ENCODE peak calls at places on chromosomes 4 and X, in six cellular contexts. One of them, this sample, is unnamed.

GRCh38 chr4:148355442-148356123 is 86.6 kb downstream of the NR3C2 start:
- DNase-seq in AG10803: no peak
- DNase-seq in fibroblast of lung: no peak
- DNase-seq in lower leg skin: no peak
- DNase-seq in tibial artery: no peak
- DNase-seq in astrocyte: no peak
- DNase-seq in this sample: no peak

GRCh38 chr4:24630937-24631336 is 46.6 kb upstream of the DHX15 start:
- DNase-seq in AG10803: no peak
- DNase-seq in fibroblast of lung: no peak
- DNase-seq in lower leg skin: no peak
- DNase-seq in tibial artery: no peak
- DNase-seq in astrocyte: no peak
- DNase-seq in this sample: no peak

GRCh38 chrX:72273718-72274117 is 3.3 kb downstream of the RPS4X start:
- DNase-seq in AG10803: no peak
- DNase-seq in fibroblast of lung: no peak
- DNase-seq in lower leg skin: no peak
- DNase-seq in tibial artery: no peak
- DNase-seq in astrocyte: no peak
- DNase-seq in this sample: no peak

GRCh38 chrX:132086717-132087116 is 41.1 kb downstream of the FRMD7 start:
- DNase-seq in AG10803: peak; percentile 1
- DNase-seq in fibroblast of lung: peak; percentile 24
- DNase-seq in lower leg skin: no peak
- DNase-seq in tibial artery: no peak
- DNase-seq in astrocyte: peak; percentile 6
- DNase-seq in this sample: peak; percentile 10

GRCh38 chrX:48617542-48618340 is 20.4 kb downstream of the WDR13 start:
- DNase-seq in AG10803: no peak
- DNase-seq in fibroblast of lung: peak; percentile 24
- DNase-seq in lower leg skin: peak; percentile 61
- DNase-seq in tibial artery: no peak
- DNase-seq in astrocyte: peak; percentile 4
- DNase-seq in this sample: peak; percentile 31

GRCh38 chrX:123964155-123964554 is 2.6 kb downstream of the STAG2 start:
- DNase-seq in AG10803: peak; percentile 12
- DNase-seq in fibroblast of lung: peak; percentile 40
- DNase-seq in lower leg skin: no peak
- DNase-seq in tibial artery: no peak
- DNase-seq in astrocyte: no peak
- DNase-seq in this sample: no peak

GRCh38 chrX:11239230-11239629 is 54.0 kb upstream of the AMELX start:
- DNase-seq in AG10803: peak; percentile 38
- DNase-seq in fibroblast of lung: peak; percentile 69
- DNase-seq in lower leg skin: no peak
- DNase-seq in tibial artery: no peak
- DNase-seq in astrocyte: peak; percentile 58
- DNase-seq in this sample: peak; percentile 21

GRCh38 chrX:105876658-105877057 is 54.3 kb downstream of the NRK start:
- DNase-seq in AG10803: no peak
- DNase-seq in fibroblast of lung: no peak
- DNase-seq in lower leg skin: no peak
- DNase-seq in tibial artery: no peak
- DNase-seq in astrocyte: no peak
- DNase-seq in this sample: no peak

GRCh38 chr4:82865592-82865991 is 25.4 kb downstream of the SEC31A start:
- DNase-seq in AG10803: peak; percentile 92
- DNase-seq in fibroblast of lung: peak; percentile 89
- DNase-seq in lower leg skin: no peak
- DNase-seq in tibial artery: no peak
- DNase-seq in astrocyte: peak; percentile 85
- DNase-seq in this sample: peak; percentile 36

GRCh38 chrX:22314692-22315091 is 42.0 kb downstream of the CBLL2 start:
- DNase-seq in AG10803: no peak
- DNase-seq in fibroblast of lung: peak; percentile 34
- DNase-seq in lower leg skin: no peak
- DNase-seq in tibial artery: no peak
- DNase-seq in astrocyte: no peak
- DNase-seq in this sample: no peak

GRCh38 chrX:48665991-48666390 is 17.6 kb upstream of the WAS start:
- DNase-seq in AG10803: peak; percentile 16
- DNase-seq in fibroblast of lung: peak; percentile 20
- DNase-seq in lower leg skin: no peak
- DNase-seq in tibial artery: no peak
- DNase-seq in astrocyte: no peak
- DNase-seq in this sample: no peak

DNA sequence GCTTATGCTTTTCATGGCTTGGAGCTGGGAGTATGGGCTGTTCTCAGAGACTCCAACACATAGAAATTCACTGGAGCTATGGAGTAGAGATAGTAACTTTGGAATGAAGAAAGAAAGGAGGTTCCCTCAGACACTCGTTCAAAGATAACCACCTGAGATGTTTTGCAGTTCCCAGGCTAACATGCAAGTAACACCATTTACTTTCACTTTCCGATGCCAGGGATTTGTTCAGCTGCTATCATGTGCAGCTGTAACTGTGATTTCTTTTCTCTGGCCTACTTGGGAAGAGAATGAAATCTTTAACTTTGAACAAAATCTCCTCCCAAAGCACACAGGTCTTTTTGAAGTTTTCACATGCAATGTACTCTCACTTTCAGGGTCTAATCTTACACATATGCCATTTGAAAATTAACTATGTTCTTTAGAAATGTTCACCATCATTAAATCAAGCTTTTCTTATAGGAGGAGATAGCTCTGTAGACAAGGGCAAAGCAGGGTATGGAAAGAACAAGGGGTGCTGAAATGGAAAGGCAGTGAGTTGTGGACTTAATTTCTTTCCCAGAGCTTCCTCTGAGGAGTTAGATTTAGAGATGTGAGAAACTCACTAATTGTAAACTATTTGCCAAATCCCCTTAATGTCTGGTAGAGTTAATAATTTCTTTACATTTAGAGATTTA is 514.3 kb downstream of the PDHA2 start:
- DNase-seq in AG10803: no peak
- DNase-seq in fibroblast of lung: peak; percentile 11
- DNase-seq in lower leg skin: no peak
- DNase-seq in tibial artery: no peak
- DNase-seq in astrocyte: peak; percentile 8
- DNase-seq in this sample: no peak
- H3K4me3 ChIP-seq in AG10803: no peak overlapping the region
- H3K4me3 ChIP-seq in fibroblast of lung: peak overlapping the region; percentile 3
- H3K4me3 ChIP-seq in lower leg skin: no peak overlapping the region
- H3K4me3 ChIP-seq in tibial artery: no peak overlapping the region
- H3K4me3 ChIP-seq in astrocyte: no peak overlapping the region
- H3K4me3 ChIP-seq in this sample: no peak overlapping the region

GRCh38 chrX:134237363-134237702 is 351 bp downstream of the CCDC160 start:
- DNase-seq in AG10803: no peak
- DNase-seq in fibroblast of lung: no peak
- DNase-seq in lower leg skin: no peak
- DNase-seq in tibial artery: no peak
- DNase-seq in astrocyte: no peak
- DNase-seq in this sample: no peak
- H3K4me3 ChIP-seq in AG10803: peak overlapping the region; percentile 3
- H3K4me3 ChIP-seq in fibroblast of lung: peak overlapping the region; percentile 56
- H3K4me3 ChIP-seq in lower leg skin: no peak overlapping the region
- H3K4me3 ChIP-seq in tibial artery: peak overlapping the region; percentile 48
- H3K4me3 ChIP-seq in astrocyte: peak overlapping the region; percentile 59
- H3K4me3 ChIP-seq in this sample: peak overlapping the region; percentile 50

GRCh38 chr4:165201806-165202205 is 5.6 kb upstream of the KLHL2 start:
- DNase-seq in AG10803: peak; percentile 88
- DNase-seq in fibroblast of lung: peak; percentile 51
- DNase-seq in lower leg skin: no peak
- DNase-seq in tibial artery: no peak
- DNase-seq in astrocyte: peak; percentile 45
- DNase-seq in this sample: no peak

GRCh38 chr4:165204462-165204830 is 2.9 kb upstream of the KLHL2 start:
- DNase-seq in AG10803: peak; percentile 25
- DNase-seq in fibroblast of lung: peak; percentile 64
- DNase-seq in lower leg skin: no peak
- DNase-seq in tibial artery: no peak
- DNase-seq in astrocyte: peak; percentile 42
- DNase-seq in this sample: peak; percentile 37

GRCh38 chr4:165207431-165208321 is at the start of gene KLHL2:
- DNase-seq in AG10803: peak; percentile 71
- DNase-seq in fibroblast of lung: peak; percentile 79
- DNase-seq in lower leg skin: peak; percentile 93
- DNase-seq in tibial artery: peak; percentile 72
- DNase-seq in astrocyte: peak; percentile 60
- DNase-seq in this sample: no peak

GRCh38 chr4:165207016-165207430 is 338 bp upstream of the KLHL2 start:
- DNase-seq in AG10803: no peak
- DNase-seq in fibroblast of lung: peak; percentile 40
- DNase-seq in lower leg skin: no peak
- DNase-seq in tibial artery: no peak
- DNase-seq in astrocyte: peak; percentile 32
- DNase-seq in this sample: no peak

GRCh38 chr4:165203541-165204461 is 3.6 kb upstream of the KLHL2 start:
- DNase-seq in AG10803: no peak
- DNase-seq in fibroblast of lung: no peak
- DNase-seq in lower leg skin: no peak
- DNase-seq in tibial artery: no peak
- DNase-seq in astrocyte: no peak
- DNase-seq in this sample: no peak
- H3K4me3 ChIP-seq in AG10803: no peak overlapping the region
- H3K4me3 ChIP-seq in fibroblast of lung: no peak overlapping the region
- H3K4me3 ChIP-seq in lower leg skin: no peak overlapping the region
- H3K4me3 ChIP-seq in tibial artery: no peak overlapping the region
- H3K4me3 ChIP-seq in astrocyte: no peak overlapping the region
- H3K4me3 ChIP-seq in this sample: no peak overlapping the region

GRCh38 chr4:94455081-94455480 is 3.3 kb downstream of the PDLIM5 start:
- DNase-seq in AG10803: peak; percentile 79
- DNase-seq in fibroblast of lung: peak; percentile 87
- DNase-seq in lower leg skin: peak; percentile 93
- DNase-seq in tibial artery: peak; percentile 82
- DNase-seq in astrocyte: peak; percentile 80
- DNase-seq in this sample: peak; percentile 57

GRCh38 chr4:94457692-94458106 is 6.0 kb downstream of the PDLIM5 start:
- DNase-seq in AG10803: no peak
- DNase-seq in fibroblast of lung: peak; percentile 66
- DNase-seq in lower leg skin: no peak
- DNase-seq in tibial artery: no peak
- DNase-seq in astrocyte: no peak
- DNase-seq in this sample: no peak

GRCh38 chr4:94461506-94461905 is 9.8 kb downstream of the PDLIM5 start:
- DNase-seq in AG10803: no peak
- DNase-seq in fibroblast of lung: no peak
- DNase-seq in lower leg skin: no peak
- DNase-seq in tibial artery: no peak
- DNase-seq in astrocyte: no peak
- DNase-seq in this sample: no peak

GRCh38 chr4:94459462-94460161 is 7.9 kb downstream of the PDLIM5 start:
- DNase-seq in AG10803: no peak
- DNase-seq in fibroblast of lung: no peak
- DNase-seq in lower leg skin: no peak
- DNase-seq in tibial artery: no peak
- DNase-seq in astrocyte: no peak
- DNase-seq in this sample: no peak

DNA sequence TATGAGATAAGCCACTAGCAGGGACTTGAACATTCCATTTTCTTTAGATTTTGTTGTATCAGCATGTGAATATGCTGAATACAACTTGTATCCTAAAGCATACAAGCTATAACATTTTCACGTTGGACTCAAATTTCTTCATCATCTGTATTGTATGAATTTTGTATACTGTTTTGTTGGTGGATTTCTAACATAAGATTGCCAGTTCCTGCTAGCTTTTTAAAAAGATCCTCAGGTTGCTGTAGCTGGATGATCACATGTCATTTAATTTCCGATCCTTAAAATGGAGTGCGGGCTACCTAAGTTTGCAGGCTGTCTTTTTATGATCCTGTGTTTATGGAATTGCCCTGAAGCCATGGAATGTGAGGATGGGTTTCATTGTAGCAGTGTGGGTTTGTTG is 6.9 kb downstream of the PDLIM5 start:
- DNase-seq in AG10803: no peak
- DNase-seq in fibroblast of lung: no peak
- DNase-seq in lower leg skin: no peak
- DNase-seq in tibial artery: no peak
- DNase-seq in astrocyte: no peak
- DNase-seq in this sample: no peak
- H3K4me3 ChIP-seq in AG10803: no peak overlapping the region
- H3K4me3 ChIP-seq in fibroblast of lung: no peak overlapping the region
- H3K4me3 ChIP-seq in lower leg skin: no peak overlapping the region
- H3K4me3 ChIP-seq in tibial artery: no peak overlapping the region
- H3K4me3 ChIP-seq in astrocyte: no peak overlapping the region
- H3K4me3 ChIP-seq in this sample: no peak overlapping the region